ENCODE peak calls at places on chromosomes 1 and 21, in five cellular contexts. O is ovary, B is A549, Z is OCI-LY7, L is astrocyte. U is an unnamed sample.
A peak's percentile ranks its signal among the peaks of the same experiment; 100 is the strongest.

GRCh38 chr1:219639843-219640606 is 27.1 kb upstream of the ZC3H11B start:
- DNase-seq in O (no peak), B (no peak), Z (no peak), L (peak; percentile 70), U (no peak)

GRCh38 chr1:205456383-205456867 is 580 bp upstream of the BLACAT1 start:
- DNase-seq in O (no peak), B (no peak), Z (no peak), L (no peak), U (no peak)

GRCh38 chr21:42733037-42733632 is 79.7 kb downstream of the PDE9A start:
- DNase-seq in O (no peak), B (no peak), Z (no peak), L (peak; percentile 14), U (no peak)

GRCh38 chr1:54218883-54219687 is 19.1 kb downstream of the MRPL37 start:
- DNase-seq in O (no peak), B (no peak), Z (no peak), L (no peak), U (no peak)

GRCh38 chr1:13661539-13661938 is 38.4 kb upstream of the PRDM2 start:
- DNase-seq in O (no peak), B (no peak), Z (no peak), L (peak; percentile 24), U (no peak)

GRCh38 chr1:33426906-33427305 is 4.0 kb downstream of the PHC2 start:
- DNase-seq in O (no peak), B (no peak), Z (no peak), L (no peak), U (no peak)

GRCh38 chr1:39115271-39116110 is 89.0 kb upstream of the MACF1 start:
- DNase-seq in O (no peak), B (no peak), Z (no peak), L (peak; percentile 89), U (no peak)

GRCh38 chr1:227769047-227769446 is 33.8 kb downstream of the SNAP47 start:
- DNase-seq in O (no peak), B (no peak), Z (no peak), L (no peak), U (no peak)

GRCh38 chr1:68207129-68207689 is 25.1 kb downstream of the WLS start:
- DNase-seq in O (no peak), B (no peak), Z (no peak), L (peak; percentile 73), U (no peak)

GRCh38 chr1:232872738-232873137 is 67.5 kb downstream of the MAP10 start:
- DNase-seq in O (no peak), B (no peak), Z (no peak), L (no peak), U (no peak)

GRCh38 chr1:41388517-41388916 is 27.3 kb downstream of the FOXO6 start:
- DNase-seq in O (no peak), B (no peak), Z (no peak), L (no peak), U (no peak)
- H3K4me1 ChIP-seq in O (peaks cover 25% of the 10 kb centered on the region), B (peaks cover 1% of the 10 kb centered on the region), Z (no peaks in the 10 kb centered on the region), L (no peaks in the 10 kb centered on the region), U (peaks cover 10% of the 10 kb centered on the region)

GRCh38 chr21:44771896-44772525 is 29.6 kb downstream of the UBE2G2 start:
- DNase-seq in O (no peak), B (no peak), Z (no peak), L (no peak), U (no peak)
- H3K4me1 ChIP-seq in O (no peaks in the 10 kb centered on the region), B (no peaks in the 10 kb centered on the region), Z (no peaks in the 10 kb centered on the region), L (no peaks in the 10 kb centered on the region), U (no peaks in the 10 kb centered on the region)

GRCh38 chr1:93352376-93352775 is 6.7 kb downstream of the DR1 start:
- DNase-seq in O (no peak), B (no peak), Z (no peak), L (no peak), U (no peak)

GRCh38 chr1:93354749-93355148 is 9.0 kb downstream of the DR1 start:
- DNase-seq in O (no peak), B (no peak), Z (no peak), L (no peak), U (no peak)

GRCh38 chr1:93350322-93350721 is 4.6 kb downstream of the DR1 start:
- DNase-seq in O (no peak), B (no peak), Z (peak; percentile 22), L (no peak), U (no peak)

GRCh38 chr1:93350875-93351274 is 5.2 kb downstream of the DR1 start:
- DNase-seq in O (no peak), B (no peak), Z (no peak), L (no peak), U (no peak)

DNA sequence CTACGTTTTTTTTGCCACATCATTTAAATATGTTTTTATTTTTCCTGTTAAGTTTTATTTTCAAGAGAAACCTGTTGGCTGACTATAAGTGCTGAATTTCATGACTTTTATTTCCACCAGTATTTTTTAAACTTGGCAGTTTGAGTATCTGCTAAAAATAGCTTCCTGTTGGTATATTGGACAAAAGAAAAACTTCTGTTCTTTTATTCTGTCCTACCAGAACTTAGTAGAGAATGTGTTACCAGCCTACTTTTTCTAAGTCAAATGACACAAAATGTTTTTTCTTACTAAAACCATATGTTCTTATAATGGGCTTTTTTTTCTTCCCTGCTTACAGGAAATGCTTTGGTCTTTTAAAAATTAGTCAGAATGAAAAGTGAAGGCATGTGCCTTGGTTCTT is 7.6 kb downstream of the DR1 start:
- DNase-seq in O (no peak), B (no peak), Z (no peak), L (peak; percentile 12), U (no peak)
- H3K4me1 ChIP-seq in O (peaks cover 1% of the 10 kb centered on the region), B (peaks cover 26% of the 10 kb centered on the region), Z (peaks cover 42% of the 10 kb centered on the region), L (peaks cover 3% of the 10 kb centered on the region), U (no peaks in the 10 kb centered on the region)

DNA sequence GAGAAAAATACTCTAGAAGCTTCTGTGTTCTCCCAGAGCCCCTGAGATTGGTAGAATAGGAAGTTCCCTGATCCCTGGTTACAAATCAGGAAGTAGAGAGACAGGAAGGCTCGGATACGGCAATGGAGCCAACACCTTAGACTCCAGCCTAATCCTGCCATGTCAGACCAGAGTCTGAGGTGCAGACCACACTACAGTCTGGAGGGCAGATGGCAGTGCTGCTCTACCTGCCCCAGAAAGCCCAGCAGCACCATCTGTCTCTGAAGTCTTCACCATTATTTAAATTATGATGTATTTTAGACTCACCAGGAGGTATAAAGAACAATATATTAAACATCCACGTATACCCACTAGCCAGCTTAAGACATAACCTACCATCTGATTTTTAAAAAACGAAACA is 93.0 kb downstream of the MTR start:
- DNase-seq in O (no peak), B (no peak), Z (no peak), L (no peak), U (no peak)
- H3K4me1 ChIP-seq in O (no peaks in the 10 kb centered on the region), B (no peaks in the 10 kb centered on the region), Z (no peaks in the 10 kb centered on the region), L (no peaks in the 10 kb centered on the region), U (no peaks in the 10 kb centered on the region)

GRCh38 chr1:172398193-172398592 is 22.3 kb upstream of the C1orf105 start:
- DNase-seq in O (no peak), B (no peak), Z (no peak), L (peak; percentile 49), U (no peak)

GRCh38 chr1:172399369-172400072 is 21.0 kb upstream of the C1orf105 start:
- DNase-seq in O (peak; percentile 47), B (peak; percentile 78), Z (peak; percentile 48), L (peak; percentile 97), U (peak; percentile 58)

GRCh38 chr1:172397633-172398032 is 22.9 kb upstream of the C1orf105 start:
- DNase-seq in O (no peak), B (no peak), Z (no peak), L (no peak), U (no peak)

GRCh38 chr1:172394811-172395210 is 25.7 kb upstream of the C1orf105 start:
- DNase-seq in O (no peak), B (no peak), Z (no peak), L (no peak), U (no peak)

GRCh38 chr1:172397221-172397620 is 23.3 kb upstream of the C1orf105 start:
- DNase-seq in O (no peak), B (no peak), Z (no peak), L (peak; percentile 89), U (no peak)
- H3K4me1 ChIP-seq in O (no peaks in the 10 kb centered on the region), B (peaks cover 32% of the 10 kb centered on the region), Z (peaks cover 30% of the 10 kb centered on the region), L (peaks cover 33% of the 10 kb centered on the region), U (peaks cover 5% of the 10 kb centered on the region)

GRCh38 chr1:177289532-177289931 is 118.8 kb downstream of the BRINP2 start:
- DNase-seq in O (no peak), B (no peak), Z (no peak), L (no peak), U (no peak)
- H3K4me1 ChIP-seq in O (peaks cover 6% of the 10 kb centered on the region), B (no peaks in the 10 kb centered on the region), Z (no peaks in the 10 kb centered on the region), L (peaks cover 10% of the 10 kb centered on the region), U (no peaks in the 10 kb centered on the region)

GRCh38 chr1:42943728-42944127 is 14.9 kb downstream of the SLC2A1 start:
- DNase-seq in O (no peak), B (no peak), Z (no peak), L (no peak), U (no peak)
- H3K4me1 ChIP-seq in O (no peaks in the 10 kb centered on the region), B (peaks cover 99% of the 10 kb centered on the region), Z (peaks cover 84% of the 10 kb centered on the region), L (peaks cover 76% of the 10 kb centered on the region), U (peaks cover 99% of the 10 kb centered on the region)

DNA sequence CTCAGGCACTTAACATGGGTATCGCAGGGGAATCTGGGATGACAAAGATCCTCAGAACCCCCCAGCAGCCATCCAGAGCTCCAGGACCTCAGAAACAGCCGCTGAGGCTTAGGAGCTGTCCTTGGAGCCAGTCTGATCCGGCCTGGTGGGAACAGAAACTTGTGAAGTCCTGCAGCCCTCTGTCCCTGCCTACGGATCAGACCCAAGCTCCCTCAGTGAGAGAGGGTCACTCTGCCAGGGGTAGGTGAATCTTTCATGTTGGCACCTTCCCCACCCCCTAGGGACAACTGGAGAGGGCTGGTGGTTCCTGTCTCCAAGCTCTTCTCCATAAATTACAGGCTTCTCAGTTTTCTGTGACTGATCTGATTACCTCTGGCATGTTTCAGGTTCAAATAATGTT is 122.3 kb downstream of the TLR5 start:
- DNase-seq in O (no peak), B (no peak), Z (no peak), L (no peak), U (no peak)
- H3K4me1 ChIP-seq in O (no peaks in the 10 kb centered on the region), B (peaks cover 4% of the 10 kb centered on the region), Z (no peaks in the 10 kb centered on the region), L (no peaks in the 10 kb centered on the region), U (no peaks in the 10 kb centered on the region)

DNA sequence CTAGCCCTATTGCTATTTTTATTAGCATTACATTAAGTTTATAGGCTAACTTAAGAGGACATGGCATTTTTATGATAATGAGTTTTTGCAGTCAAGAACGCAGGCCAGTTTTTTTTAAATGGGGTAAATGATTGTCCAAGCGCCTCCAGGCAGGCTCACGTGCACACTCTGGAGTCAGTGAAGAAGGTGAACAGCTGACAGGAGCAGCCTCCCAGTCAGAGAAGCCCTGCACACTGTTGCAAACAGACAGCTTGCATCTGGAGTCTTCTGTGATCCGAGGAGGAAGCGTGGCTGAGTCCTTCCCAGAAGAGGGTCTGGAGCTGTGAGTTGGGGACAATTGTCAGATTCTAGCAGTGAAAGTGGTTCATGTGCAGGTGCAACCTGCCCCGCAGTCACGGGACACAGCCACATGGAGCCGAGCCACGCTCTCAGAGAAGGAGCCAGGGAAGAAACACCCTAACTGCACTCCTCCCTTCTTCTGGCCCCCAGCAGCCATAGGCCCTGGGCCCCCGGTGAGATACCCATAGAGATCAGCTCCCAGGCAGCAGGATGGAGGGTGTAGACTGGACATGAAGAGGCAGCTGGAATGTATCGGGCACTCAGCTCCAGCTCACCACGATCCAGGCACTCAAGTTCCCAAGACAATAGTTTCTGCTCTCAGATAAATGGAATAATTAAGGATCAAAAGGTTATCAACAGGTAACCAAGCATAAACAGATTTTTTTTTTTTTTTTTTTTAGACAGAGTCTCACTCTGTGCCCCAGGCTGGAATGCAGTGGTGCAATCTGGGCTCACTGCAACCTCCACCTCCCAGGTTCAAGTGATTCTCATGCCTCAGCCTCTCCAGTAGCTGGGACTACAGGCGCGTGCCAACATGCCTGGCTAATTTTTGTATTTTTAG is 26.4 kb downstream of the CAPN2 start:
- DNase-seq in O (no peak), B (no peak), Z (no peak), L (no peak), U (no peak)
- H3K4me1 ChIP-seq in O (peaks cover 5% of the 10 kb centered on the region), B (peaks cover 84% of the 10 kb centered on the region), Z (no peaks in the 10 kb centered on the region), L (peaks cover 35% of the 10 kb centered on the region), U (peaks cover 44% of the 10 kb centered on the region)